ENCODE peak calls at places on chromosomes 7 and 10, in six cellular contexts. L is suprapubic skin, N is body of pancreas, B is astrocyte, U is lung, I is gastrocnemius medialis. C is an unnamed sample.

GRCh38 chr10:5089869-5090268 is 4.3 kb upstream of the AKR1C3 start:
- DNase-seq in I (no peak), N (no peak), U (no peak), L (no peak), B (no peak), C (peak)

GRCh38 chr10:6494934-6495592 is 85.0 kb downstream of the PRKCQ start:
- DNase-seq in N (no peak), I (no peak), B (no peak), U (no peak), L (no peak), C (no peak)

GRCh38 chr7:5230272-5231067 is 40.4 kb downstream of the WIPI2 start:
- DNase-seq in I (no peak), B (no peak), L (no peak), U (no peak), N (no peak), C (no peak)

GRCh38 chr7:101542527-101543241 is 86.4 kb downstream of the MYL10 start:
- DNase-seq in L (no peak), N (peak), I (peak), B (no peak), U (peak), C (peak)

GRCh38 chr10:15433850-15434537 is 62.9 kb upstream of the FAM171A1 start:
- DNase-seq in L (no peak), U (no peak), N (peak), I (no peak), B (peak), C (peak)

GRCh38 chr7:28908775-28909174 is 49.4 kb downstream of the TRIL start:
- DNase-seq in I (peak), L (no peak), U (no peak), B (no peak), N (no peak), C (no peak)

GRCh38 chr10:6069101-6069931 is 7.1 kb upstream of the IL2RA start:
- DNase-seq in I (no peak), U (no peak), L (peak), B (peak), N (peak), C (no peak)

GRCh38 chr7:22610871-22611757 is 111.1 kb upstream of the STEAP1B start:
- DNase-seq in I (no peak), U (no peak), L (no peak), B (peak), N (no peak), C (no peak)

GRCh38 chr7:45924283-45924682 is 3.2 kb upstream of the IGFBP3 start:
- DNase-seq in I (no peak), B (peak), L (no peak), N (peak), U (no peak), C (peak)

GRCh38 chr7:18352339-18353255 is 143.0 kb upstream of the HDAC9 start:
- DNase-seq in U (no peak), L (no peak), I (no peak), B (peak), N (peak), C (peak)

GRCh38 chr7:131538791-131539179 is 17.6 kb downstream of the PODXL start:
- DNase-seq in L (no peak), U (no peak), B (no peak), I (peak), N (peak), C (no peak)

GRCh38 chr7:27245798-27246691 is 3.4 kb downstream of the EVX1 start:
- DNase-seq in I (no peak), L (no peak), B (no peak), U (no peak), N (no peak), C (no peak)

GRCh38 chr10:79936625-79937255 is 12.2 kb downstream of the SFTPD start:
- DNase-seq in N (no peak), I (no peak), L (peak), U (peak), B (no peak), C (no peak)

GRCh38 chr7:37216156-37216839 is 232.4 kb downstream of the ELMO1 start:
- DNase-seq in I (no peak), U (no peak), B (peak), N (no peak), L (no peak), C (no peak)

GRCh38 chr10:124911124-124912051 is 30.5 kb upstream of the ZRANB1 start:
- DNase-seq in I (peak), N (no peak), U (no peak), B (peak), L (no peak), C (no peak)

GRCh38 chr7:143130541-143130940 is 1.3 kb upstream of the PIP start:
- DNase-seq in N (no peak), L (no peak), I (no peak), B (no peak), U (no peak), C (no peak)

GRCh38 chr7:117283371-117283770 is 39.5 kb downstream of the WNT2 start:
- DNase-seq in I (no peak), L (no peak), N (no peak), B (peak), U (no peak), C (no peak)

GRCh38 chr10:29141761-29142160 is 147.1 kb upstream of the LYZL1 start:
- DNase-seq in L (no peak), N (peak), I (no peak), B (peak), U (no peak), C (no peak)

GRCh38 chr10:69153227-69153626 is 26.8 kb upstream of the SUPV3L1 start:
- DNase-seq in B (no peak), N (no peak), I (no peak), U (no peak), L (no peak), C (no peak)

GRCh38 chr10:70432561-70433263 is 8.8 kb downstream of the NODAL start:
- DNase-seq in I (no peak), U (no peak), L (no peak), N (no peak), B (no peak), C (no peak)
- H3K27ac ChIP-seq in I (peak), U (peak), L (no peak), N (no peak), B (no peak), C (no peak)

DNA sequence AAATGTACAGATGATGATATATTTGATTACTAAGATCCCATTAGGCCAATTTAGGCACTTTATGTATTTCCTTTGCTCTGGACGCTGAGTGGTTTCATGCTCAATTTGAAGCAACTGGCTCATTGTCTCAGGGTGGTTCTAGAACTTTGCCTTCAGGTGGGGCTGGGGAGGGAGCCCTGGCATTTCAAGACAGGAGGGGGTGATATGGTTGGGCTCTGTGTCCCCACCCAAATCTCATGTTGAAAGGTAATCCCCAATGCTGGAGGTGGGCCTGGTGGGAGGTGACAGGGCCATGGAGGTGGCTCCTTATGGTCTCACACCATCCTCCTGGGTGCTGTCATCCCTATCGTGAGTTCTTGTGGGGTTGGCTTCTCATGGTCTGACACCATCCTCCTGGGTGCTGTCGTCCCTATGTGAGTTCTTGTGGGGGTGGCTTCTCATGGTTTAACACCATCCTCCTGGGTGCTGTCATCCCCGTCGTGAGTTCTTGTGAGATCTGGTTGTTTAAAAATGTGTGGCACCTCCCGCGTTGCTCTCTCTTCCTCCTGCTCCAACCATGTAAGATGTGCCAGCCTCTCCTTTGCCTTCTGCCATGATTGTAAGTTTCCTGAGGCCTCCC is 151.5 kb upstream of the KLF6 start:
- DNase-seq in I (no peak), B (no peak), L (no peak), N (no peak), U (no peak), C (no peak)
- TF ChIP-seq CTCF in I (no peak), B (no peak), L (no peak), N (no peak), U (no peak), C (no peak)

GRCh38 chr7:133539016-133539415 is 286.1 kb downstream of the EXOC4 start:
- DNase-seq in N (no peak), U (no peak), L (no peak), I (no peak), B (no peak), C (no peak)
- H3K27ac ChIP-seq in N (no peak), U (no peak), L (no peak), I (no peak), B (no peak), C (no peak)

DNA sequence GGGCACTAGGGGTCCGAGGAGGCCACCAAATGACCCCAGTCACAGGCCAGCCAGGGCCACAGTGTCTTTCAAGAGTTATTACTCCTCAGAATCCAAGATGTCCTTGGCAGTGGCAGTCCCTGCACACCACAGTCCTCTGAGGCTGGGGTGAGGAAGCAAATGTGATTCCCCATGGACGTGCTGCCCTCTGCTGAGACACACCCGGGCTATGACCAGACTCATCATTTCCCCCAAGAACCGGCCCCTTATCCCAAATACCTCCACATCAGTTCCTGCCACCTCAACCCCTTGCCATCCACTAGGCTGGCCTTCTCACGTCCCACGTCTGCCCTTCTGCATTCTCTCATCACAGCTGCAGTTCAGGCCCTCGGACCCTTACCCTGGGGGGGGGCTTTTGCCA is 5.0 kb downstream of the PRKAG2 start:
- DNase-seq in L (no peak), U (no peak), N (no peak), B (no peak), I (no peak), C (no peak)
- TF ChIP-seq CTCF in L (no peak), U (no peak), N (no peak), B (no peak), I (no peak), C (no peak)